ENCODE peak calls at places on chromosomes 3 and 15, in ten cellular contexts. Z, Q, H, U, T, I, B, O, N and K are unnamed samples.

GRCh38 chr3:117600112-117600511 is 890.5 kb downstream of the TUSC7 start:
- DNase-seq in Z (no peak), Q (no peak), H (no peak), U (no peak), T (no peak), I (peak; percentile 46), B (no peak), O (no peak), N (no peak), K (peak; percentile 40)

GRCh38 chr15:45377630-45378148 is 655 bp downstream of the GATM start:
- DNase-seq in Z (no peak), Q (peak; percentile 39), H (no peak), U (no peak), T (no peak), I (no peak), B (no peak), O (peak; percentile 10), N (peak; percentile 37), K (no peak)

GRCh38 chr3:65425880-65426279 is 612.8 kb downstream of the MAGI1 start:
- DNase-seq in Z (no peak), Q (no peak), H (no peak), U (peak; percentile 44), T (no peak), I (no peak), B (no peak), O (no peak), N (no peak), K (no peak)

GRCh38 chr3:51700403-51700802 is 6.5 kb upstream of the GRM2 start:
- DNase-seq in Z (no peak), Q (no peak), H (no peak), U (no peak), T (no peak), I (no peak), B (no peak), O (no peak), N (no peak), K (no peak)

GRCh38 chr15:99424978-99425665 is 140.7 kb upstream of the MEF2A start:
- DNase-seq in Z (peak; percentile 87), Q (peak; percentile 71), H (no peak), U (peak; percentile 90), T (peak; percentile 62), I (no peak), B (no peak), O (peak; percentile 52), N (peak; percentile 37), K (no peak)

GRCh38 chr3:147415819-147416218 is 6.7 kb downstream of the ZIC1 start:
- DNase-seq in Z (no peak), Q (no peak), H (no peak), U (no peak), T (no peak), I (no peak), B (no peak), O (no peak), N (no peak), K (no peak)

GRCh38 chr3:25831578-25831977 is 41.7 kb downstream of the OXSM start:
- DNase-seq in Z (peak; percentile 36), Q (no peak), H (no peak), U (peak; percentile 58), T (no peak), I (no peak), B (no peak), O (no peak), N (no peak), K (no peak)

GRCh38 chr3:169179193-169180122 is 484.1 kb downstream of the MECOM start:
- DNase-seq in Z (no peak), Q (no peak), H (no peak), U (peak; percentile 18), T (no peak), I (no peak), B (no peak), O (no peak), N (no peak), K (no peak)

GRCh38 chr3:19046440-19046839 is 101.9 kb upstream of the KCNH8 start:
- DNase-seq in Z (no peak), Q (no peak), H (no peak), U (no peak), T (no peak), I (no peak), B (no peak), O (no peak), N (no peak), K (no peak)

GRCh38 chr3:156643729-156644389 is 30.5 kb upstream of the TIPARP start:
- DNase-seq in Z (peak; percentile 44), Q (no peak), H (peak; percentile 76), U (peak; percentile 75), T (peak; percentile 21), I (peak; percentile 61), B (no peak), O (peak; percentile 39), N (no peak), K (peak; percentile 17)

GRCh38 chr3:96510334-96510733 is 304.1 kb upstream of the EPHA6 start:
- DNase-seq in Z (no peak), Q (no peak), H (no peak), U (no peak), T (no peak), I (no peak), B (no peak), O (no peak), N (no peak), K (no peak)

DNA sequence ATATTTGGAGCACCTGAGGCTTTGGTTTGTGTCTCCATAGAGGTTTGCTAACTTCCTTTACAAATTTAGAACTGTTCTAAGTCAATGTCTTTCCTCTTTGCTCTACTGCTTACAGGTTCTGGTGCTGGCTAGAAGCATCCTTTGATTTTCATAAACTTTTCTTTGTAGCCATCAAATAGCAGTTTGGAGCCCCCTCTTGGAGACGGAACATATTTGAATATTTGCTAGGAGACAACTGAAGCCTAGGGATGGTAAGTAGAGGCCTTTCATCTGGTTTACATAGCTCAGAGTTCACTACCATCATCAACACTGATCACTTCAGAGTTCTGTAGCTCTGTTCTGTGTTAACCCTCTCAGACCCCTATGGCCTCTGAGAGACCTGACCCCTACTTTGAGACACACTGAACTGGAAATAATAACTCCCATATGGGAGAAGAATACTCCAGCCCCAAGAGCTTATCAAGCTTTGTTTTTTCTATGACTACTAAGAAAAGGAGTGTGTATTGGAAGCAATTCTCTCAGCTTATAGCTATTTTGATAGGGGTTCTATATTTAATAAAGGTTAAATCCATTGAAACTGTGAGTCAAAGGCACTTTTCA is 420.4 kb downstream of the EPHA3 start:
- DNase-seq in Z (peak; percentile 23), Q (no peak), H (no peak), U (no peak), T (no peak), I (no peak), B (no peak), O (no peak), N (no peak), K (no peak)
- TF ChIP-seq CTCF in Z (no peak), Q (no peak), H (no peak), U (no peak), T (no peak), I (no peak), B (no peak), O (no peak), N (no peak), K (no peak)

GRCh38 chr15:64990168-64990470 is 405 bp upstream of the SPG21 start:
- DNase-seq in Z (no peak), Q (no peak), H (no peak), U (no peak), T (no peak), I (no peak), B (no peak), O (no peak), N (no peak), K (no peak)
- H3K4me3 ChIP-seq in Z (peak overlapping the region; percentile 7), Q (peak overlapping the region; percentile 95), H (peak overlapping the region; percentile 64), U (peak overlapping the region; percentile 51), T (peak overlapping the region; percentile 69), I (peak overlapping the region; percentile 93), B (peak overlapping the region; percentile 98), O (peak overlapping the region; percentile 73), N (peak overlapping the region; percentile 71), K (peak overlapping the region; percentile 69)

GRCh38 chr3:181722156-181722555 is 10.4 kb downstream of the SOX2 start:
- DNase-seq in Z (no peak), Q (no peak), H (no peak), U (no peak), T (no peak), I (no peak), B (no peak), O (no peak), N (no peak), K (peak; percentile 34)
- H3K27me3 ChIP-seq in Z (peaks cover 37% of the 10 kb centered on the region), Q (peaks cover 100% of the 10 kb centered on the region), H (peaks cover 9% of the 10 kb centered on the region), U (peaks cover 62% of the 10 kb centered on the region), T (peaks cover 85% of the 10 kb centered on the region), I (peaks cover 100% of the 10 kb centered on the region), B (peaks cover 99% of the 10 kb centered on the region), O (peaks cover 68% of the 10 kb centered on the region), N (peaks cover 95% of the 10 kb centered on the region), K (peaks cover 4% of the 10 kb centered on the region)

DNA sequence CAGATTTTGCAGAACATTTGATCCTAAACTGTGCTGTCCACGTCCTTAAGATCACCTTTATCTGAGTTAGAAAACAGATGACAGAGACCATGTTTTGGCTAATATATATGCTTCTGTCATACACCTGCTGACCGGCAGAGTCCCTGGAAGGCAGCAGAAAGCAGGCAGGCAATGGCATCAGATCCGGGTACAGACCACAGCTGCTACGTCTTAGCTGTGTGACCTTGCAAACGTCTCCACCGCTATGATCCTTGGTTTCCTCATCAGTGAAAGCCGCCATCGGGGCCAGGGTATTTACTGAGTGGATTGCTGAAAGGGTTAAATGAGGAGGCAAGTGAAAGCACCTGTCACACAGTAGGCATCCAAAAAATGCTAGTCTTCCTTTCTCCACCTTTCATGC is 72.1 kb downstream of the ABTB1 start:
- DNase-seq in Z (no peak), Q (no peak), H (no peak), U (no peak), T (no peak), I (no peak), B (no peak), O (no peak), N (no peak), K (no peak)
- TF ChIP-seq CTCF in Z (no peak), Q (no peak), H (no peak), U (no peak), T (no peak), I (no peak), B (no peak), O (no peak), N (no peak), K (no peak)

DNA sequence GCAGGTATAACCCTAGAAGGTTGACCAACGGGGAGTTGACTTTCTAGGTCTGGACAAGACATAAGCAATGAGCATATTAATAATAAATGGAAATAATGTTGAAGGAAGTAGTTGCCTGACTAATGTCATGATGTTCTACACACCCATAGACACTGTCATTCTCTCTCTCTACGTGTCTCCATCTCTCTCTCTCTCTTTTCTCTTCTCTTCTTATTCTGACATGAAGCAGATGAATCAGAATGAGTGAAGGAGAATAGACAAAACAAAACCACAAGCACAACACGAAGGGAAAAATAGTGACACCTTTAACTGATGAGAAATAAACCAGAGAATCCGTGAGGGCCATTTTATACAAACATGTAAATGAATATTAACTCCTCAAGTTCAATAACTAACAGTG is 26.7 kb upstream of the CCDC80 start:
- DNase-seq in Z (no peak), Q (no peak), H (no peak), U (no peak), T (no peak), I (no peak), B (no peak), O (no peak), N (no peak), K (no peak)
- H3K4me3 ChIP-seq in Z (no peak overlapping the region), Q (no peak overlapping the region), H (no peak overlapping the region), U (no peak overlapping the region), T (no peak overlapping the region), I (no peak overlapping the region), B (no peak overlapping the region), O (no peak overlapping the region), N (no peak overlapping the region), K (no peak overlapping the region)